ENCODE peak calls at places on chromosomes 1 and 21, in eight cellular contexts. M is lung; U is WTC11; P is astrocyte of the cerebellum; T is fibroblast of pulmonary artery; Y is neural crest cell; I is CD4-positive, alpha-beta T cell; V is AG09309. C is an unnamed sample.

GRCh38 chr1:23643668-23644554 is 47.7 kb upstream of the RPL11 start:
- DNase-seq in M (no peak), U (no peak), P (no peak), T (no peak), Y (no peak), I (no peak), V (no peak), C (no peak)

GRCh38 chr1:10598088-10598712 is 123.5 kb downstream of the PEX14 start:
- DNase-seq in M (no peak), U (no peak), P (no peak), T (no peak), Y (no peak), I (no peak), V (no peak), C (no peak)

GRCh38 chr1:201468501-201468843 is 516 bp downstream of the PHLDA3 start:
- DNase-seq in M (no peak), U (peak), P (no peak), T (no peak), Y (peak), I (no peak), V (no peak), C (no peak)

GRCh38 chr1:165172666-165173065 is 183.8 kb downstream of the LMX1A start:
- DNase-seq in M (no peak), U (no peak), P (no peak), T (no peak), Y (no peak), I (no peak), V (no peak), C (no peak)

GRCh38 chr1:44684525-44684924 is 10.0 kb downstream of the ARMH1 start:
- DNase-seq in M (no peak), U (no peak), P (no peak), T (no peak), Y (no peak), I (no peak), V (no peak), C (no peak)

GRCh38 chr21:30563072-30563471 is 2.0 kb upstream of the KRTAP19-7 start:
- DNase-seq in M (no peak), U (no peak), P (no peak), T (no peak), Y (no peak), I (no peak), V (no peak), C (no peak)

GRCh38 chr1:179053486-179053885 is 27.8 kb downstream of the FAM20B start:
- DNase-seq in M (no peak), U (no peak), P (no peak), T (no peak), Y (no peak), I (no peak), V (no peak), C (no peak)

GRCh38 chr1:42981871-42982270 is 23.2 kb upstream of the SLC2A1 start:
- DNase-seq in M (no peak), U (no peak), P (no peak), T (no peak), Y (no peak), I (no peak), V (no peak), C (no peak)

GRCh38 chr1:32289256-32289655 is 2.6 kb upstream of the HDAC1 start:
- DNase-seq in M (no peak), U (no peak), P (no peak), T (no peak), Y (no peak), I (no peak), V (no peak), C (no peak)

GRCh38 chr1:167797005-167797404 is 75.2 kb downstream of the MPZL1 start:
- DNase-seq in M (peak), U (peak), P (peak), T (peak), Y (no peak), I (no peak), V (peak), C (no peak)

GRCh38 chr1:162081316-162081715 is 11.8 kb downstream of the NOS1AP start:
- DNase-seq in M (no peak), U (no peak), P (no peak), T (peak), Y (no peak), I (no peak), V (no peak), C (no peak)

GRCh38 chr1:30616759-30617158 is 106.6 kb downstream of the MATN1 start:
- DNase-seq in M (no peak), U (no peak), P (no peak), T (no peak), Y (no peak), I (no peak), V (no peak), C (no peak)

GRCh38 chr21:29481081-29481480 is 182.4 kb downstream of the BACH1 start:
- DNase-seq in M (no peak), U (no peak), P (no peak), T (no peak), Y (no peak), I (no peak), V (no peak), C (no peak)

GRCh38 chr1:201552941-201553341 is 14.0 kb downstream of the NAV1 start:
- DNase-seq in M (no peak), U (no peak), P (no peak), T (no peak), Y (no peak), I (no peak), V (no peak), C (no peak)

GRCh38 chr1:231272880-231273279 is 31.9 kb downstream of the GNPAT start:
- DNase-seq in M (peak), U (no peak), P (no peak), T (peak), Y (no peak), I (no peak), V (no peak), C (no peak)

GRCh38 chr1:144101397-144102050 is 129.7 kb upstream of the FAM72C start:
- DNase-seq in M (peak), U (peak), P (no peak), T (no peak), Y (peak), I (no peak), V (no peak), C (peak)

GRCh38 chr1:3034728-3035610 is 13.7 kb downstream of the ACTRT2 start:
- DNase-seq in M (no peak), U (no peak), P (no peak), T (no peak), Y (no peak), I (no peak), V (no peak), C (no peak)

GRCh38 chr1:109928591-109929111 is 18.0 kb downstream of the CSF1 start:
- DNase-seq in M (no peak), U (no peak), P (peak), T (peak), Y (no peak), I (no peak), V (no peak), C (no peak)

GRCh38 chr21:45532826-45533730 is 9.2 kb downstream of the SLC19A1 start:
- DNase-seq in M (no peak), U (peak), P (no peak), T (no peak), Y (no peak), I (no peak), V (no peak), C (no peak)

GRCh38 chr1:206565973-206566372 is 46.3 kb downstream of the EIF2D start:
- DNase-seq in M (no peak), U (no peak), P (no peak), T (no peak), Y (no peak), I (no peak), V (no peak), C (no peak)

GRCh38 chr1:194342484-194343262 is 1156.3 kb upstream of the B3GALT2 start:
- DNase-seq in M (no peak), U (peak), P (no peak), T (no peak), Y (no peak), I (no peak), V (no peak), C (no peak)

GRCh38 chr1:200958597-200958996 is 63.9 kb downstream of the INAVA start:
- DNase-seq in M (no peak), U (no peak), P (no peak), T (no peak), Y (no peak), I (no peak), V (no peak), C (no peak)

GRCh38 chr1:52041551-52042185 is 8.1 kb upstream of the KTI12 start:
- DNase-seq in M (no peak), U (no peak), P (no peak), T (peak), Y (no peak), I (no peak), V (no peak), C (no peak)

GRCh38 chr1:228445867-228446584 is 29.4 kb upstream of the TRIM17 start:
- DNase-seq in M (no peak), U (peak), P (no peak), T (peak), Y (peak), I (peak), V (no peak), C (no peak)

GRCh38 chr1:8702121-8702520 is 115.3 kb downstream of the RERE start:
- DNase-seq in M (peak), U (no peak), P (no peak), T (peak), Y (no peak), I (no peak), V (no peak), C (no peak)

GRCh38 chr1:106879538-106879937 is 176.9 kb upstream of the PRMT6 start:
- DNase-seq in M (peak), U (no peak), P (no peak), T (no peak), Y (no peak), I (no peak), V (no peak), C (no peak)

GRCh38 chr1:96544051-96544830 is 177.3 kb upstream of the PTBP2 start:
- DNase-seq in M (no peak), U (no peak), P (no peak), T (no peak), Y (no peak), I (no peak), V (no peak), C (no peak)

GRCh38 chr1:50452700-50453099 is 29.5 kb upstream of the DMRTA2 start:
- DNase-seq in M (no peak), U (no peak), P (no peak), T (no peak), Y (no peak), I (no peak), V (no peak), C (no peak)

GRCh38 chr1:44034976-44035716 is 3.9 kb upstream of the SLC6A9 start:
- DNase-seq in M (no peak), U (no peak), P (no peak), T (no peak), Y (no peak), I (no peak), V (no peak), C (no peak)

GRCh38 chr1:20891091-20891490 is 104.0 kb upstream of the HP1BP3 start:
- DNase-seq in M (no peak), U (no peak), P (no peak), T (peak), Y (no peak), I (no peak), V (no peak), C (no peak)

GRCh38 chr1:27544818-27545612 is 55.0 kb upstream of the WASF2 start:
- DNase-seq in M (no peak), U (no peak), P (peak), T (peak), Y (no peak), I (no peak), V (no peak), C (no peak)

GRCh38 chr1:203104096-203104495 is 18.3 kb upstream of the MYOG start:
- DNase-seq in M (no peak), U (no peak), P (no peak), T (no peak), Y (no peak), I (no peak), V (no peak), C (no peak)

GRCh38 chr21:33897739-33898138 is 17.9 kb downstream of the ATP5PO start:
- DNase-seq in M (no peak), U (no peak), P (no peak), T (no peak), Y (no peak), I (no peak), V (no peak), C (no peak)

GRCh38 chr1:155254228-155254713 is 1.0 kb downstream of the ENTREP3 start:
- DNase-seq in M (no peak), U (no peak), P (no peak), T (no peak), Y (no peak), I (no peak), V (no peak), C (no peak)

GRCh38 chr1:219433471-219434131 is 179.3 kb downstream of the ZC3H11B start:
- DNase-seq in M (no peak), U (no peak), P (no peak), T (no peak), Y (no peak), I (no peak), V (no peak), C (no peak)

GRCh38 chr1:160672118-160672517 is 25.3 kb upstream of the SLAMF1 start:
- DNase-seq in M (no peak), U (no peak), P (no peak), T (no peak), Y (no peak), I (no peak), V (no peak), C (no peak)

GRCh38 chr1:160672789-160673695 is 26.2 kb upstream of the SLAMF1 start:
- DNase-seq in M (no peak), U (no peak), P (no peak), T (no peak), Y (no peak), I (no peak), V (no peak), C (no peak)

GRCh38 chr1:160669802-160670201 is 23.0 kb upstream of the SLAMF1 start:
- DNase-seq in M (no peak), U (no peak), P (no peak), T (no peak), Y (no peak), I (no peak), V (no peak), C (no peak)

GRCh38 chr1:160670701-160671100 is 23.9 kb upstream of the SLAMF1 start:
- DNase-seq in M (no peak), U (no peak), P (no peak), T (no peak), Y (no peak), I (no peak), V (no peak), C (no peak)

DNA sequence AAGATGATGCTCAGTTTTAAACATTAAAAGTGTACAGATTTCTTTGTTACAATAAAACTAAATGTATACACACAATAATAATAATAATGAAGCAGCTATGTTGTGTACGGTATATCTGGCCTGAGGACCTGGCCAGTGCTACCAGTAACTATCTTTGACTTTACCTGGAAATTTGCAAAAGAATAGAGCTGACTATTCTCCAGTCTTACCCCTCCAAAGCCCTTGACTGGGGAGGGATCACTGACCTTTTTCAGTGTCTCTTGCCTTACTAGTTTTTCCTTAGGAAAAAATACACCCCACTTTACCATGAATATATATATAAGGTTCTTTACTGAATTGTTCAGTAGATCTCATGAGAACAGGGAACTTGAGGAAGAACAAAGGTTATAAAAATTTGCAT is 24.8 kb upstream of the SLAMF1 start:
- DNase-seq in M (no peak), U (no peak), P (no peak), T (no peak), Y (no peak), I (no peak), V (no peak), C (no peak)
- TF ChIP-seq CTCF in M (no peak), U (no peak), P (no peak), T (no peak), Y (no peak), I (no peak), V (no peak), C (no peak)

GRCh38 chr1:25756210-25756609 is 43.8 kb upstream of the SELENON start:
- DNase-seq in M (no peak), U (no peak), P (no peak), T (no peak), Y (no peak), I (no peak), V (no peak), C (no peak)

GRCh38 chr1:25757846-25758185 is 42.2 kb upstream of the SELENON start:
- DNase-seq in M (no peak), U (no peak), P (no peak), T (no peak), Y (no peak), I (no peak), V (no peak), C (no peak)

GRCh38 chr1:25757151-25757845 is 42.7 kb upstream of the SELENON start:
- DNase-seq in M (no peak), U (no peak), P (no peak), T (no peak), Y (no peak), I (no peak), V (no peak), C (no peak)

GRCh38 chr1:25755475-25756125 is 44.4 kb upstream of the SELENON start:
- DNase-seq in M (no peak), U (no peak), P (no peak), T (no peak), Y (no peak), I (no peak), V (no peak), C (no peak)

DNA sequence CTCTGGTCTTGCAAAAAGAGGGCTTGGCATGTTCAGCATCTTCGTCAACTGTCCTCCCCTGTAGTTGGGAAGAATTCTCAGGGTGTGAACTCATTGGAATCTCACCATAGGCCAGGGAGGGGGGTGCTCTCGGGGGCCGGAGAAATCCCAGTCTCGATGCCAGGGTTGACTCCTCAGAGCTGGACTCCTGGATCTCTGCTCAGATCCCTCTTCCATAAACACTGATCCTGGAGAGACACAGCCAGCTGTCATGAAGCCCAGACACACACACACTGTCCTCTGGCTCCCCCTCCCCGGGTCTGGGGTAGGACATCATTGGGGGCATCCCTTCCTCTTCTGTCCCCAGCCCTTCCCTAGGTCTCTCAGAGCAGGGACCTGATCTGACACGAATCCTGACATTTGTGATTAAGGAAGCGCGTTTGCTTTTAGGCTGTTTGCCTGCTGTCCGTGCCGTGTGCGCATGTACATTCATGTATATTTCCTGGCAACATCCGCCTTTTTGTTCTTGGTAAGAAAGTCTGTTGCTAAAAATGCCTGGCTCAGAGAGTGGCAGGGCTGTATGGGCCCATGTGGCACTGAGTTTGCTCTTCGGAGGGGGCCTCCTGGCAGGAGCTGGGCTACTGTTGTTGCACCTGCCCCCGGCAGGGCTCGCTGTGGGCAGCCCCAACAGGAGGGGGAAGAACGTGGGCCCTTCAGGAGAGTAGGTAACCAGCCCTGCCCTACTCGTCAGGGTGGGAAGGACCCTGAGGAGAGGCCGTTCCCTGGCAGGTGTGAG is 45.4 kb upstream of the SELENON start:
- DNase-seq in M (no peak), U (no peak), P (no peak), T (no peak), Y (no peak), I (peak), V (no peak), C (no peak)
- TF ChIP-seq CTCF in M (no peak), U (no peak), P (no peak), T (no peak), Y (no peak), I (peak), V (no peak), C (no peak)

DNA sequence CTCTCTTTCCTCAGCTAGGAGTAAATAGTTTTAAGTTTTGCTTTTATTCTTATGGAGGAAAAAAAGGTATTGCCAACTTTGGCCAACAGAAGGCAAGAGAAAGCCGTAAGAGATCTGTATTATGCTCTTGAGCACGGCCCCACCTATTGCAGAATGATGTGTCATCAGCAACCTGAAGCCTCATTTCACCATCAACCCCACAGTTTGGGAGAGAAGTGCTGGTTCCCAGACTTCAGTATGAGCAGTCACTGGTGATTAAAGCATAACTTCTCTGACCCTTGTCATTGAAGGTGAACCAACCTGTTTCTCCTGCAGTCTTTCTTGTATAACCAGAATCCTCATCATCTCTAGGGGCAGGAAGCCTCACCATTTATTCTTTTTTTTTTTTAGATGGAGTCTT is 100.2 kb downstream of the SIPA1L2 start:
- DNase-seq in M (no peak), U (no peak), P (no peak), T (no peak), Y (no peak), I (no peak), V (no peak), C (no peak)
- TF ChIP-seq CTCF in M (no peak), U (no peak), P (no peak), T (no peak), Y (no peak), I (no peak), V (no peak), C (no peak)

DNA sequence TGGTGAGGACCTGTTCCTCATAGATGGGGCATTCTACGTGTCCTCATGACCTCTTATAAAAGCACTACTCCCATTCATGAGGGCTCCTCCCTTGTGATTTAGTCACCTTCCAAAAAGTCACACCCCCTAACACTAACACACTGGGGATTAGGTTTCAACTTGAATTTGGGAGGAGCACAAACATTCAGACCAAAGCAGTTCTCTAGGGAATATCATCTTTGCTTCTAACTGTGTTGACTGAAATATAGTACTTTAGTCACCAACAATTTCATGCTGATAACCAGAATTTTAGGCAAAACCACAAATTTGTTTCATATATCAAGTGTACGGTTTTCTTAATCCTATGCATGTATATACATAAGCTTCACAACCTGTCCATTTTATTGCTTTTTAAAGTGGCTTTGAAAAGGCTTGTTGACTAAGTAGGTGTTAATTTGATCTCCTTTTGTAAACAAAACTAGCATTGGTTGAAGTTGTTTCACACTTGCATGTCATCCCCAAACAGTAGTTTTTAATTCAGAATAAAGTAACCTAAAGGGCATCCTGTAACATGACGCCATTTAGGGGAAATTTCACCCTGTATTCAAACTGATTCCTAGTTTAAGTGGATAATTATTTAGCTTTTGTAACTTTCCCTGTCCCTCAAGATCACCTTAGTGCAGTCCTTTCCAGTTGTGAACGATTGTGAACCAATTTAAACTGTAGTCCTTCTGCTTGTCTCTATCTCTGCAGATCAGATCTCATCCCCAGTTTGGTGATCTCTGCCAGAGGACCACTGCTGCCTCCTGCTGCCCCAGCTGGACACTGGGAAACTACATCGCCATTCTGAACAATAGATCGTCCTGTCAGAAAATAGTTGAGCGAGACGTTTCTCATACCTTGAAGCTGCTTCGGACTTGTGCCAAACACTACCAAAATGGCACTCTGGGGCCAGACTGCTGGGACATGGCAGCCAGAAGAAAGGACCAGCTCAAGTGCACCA is 141.1 kb downstream of the TLR5 start:
- DNase-seq in M (no peak), U (no peak), P (no peak), T (no peak), Y (no peak), I (no peak), V (no peak), C (no peak)
- TF ChIP-seq CTCF in M (no peak), U (no peak), P (peak), T (peak), Y (no peak), I (no peak), V (peak), C (no peak)